ENCODE peak calls at places on chromosomes 13 and 19, in ten cellular contexts. One of them, this sample, is unnamed.
A peak's percentile ranks its signal among the peaks of the same experiment; 100 is the strongest.

GRCh38 chr19:1508507-1508856 is 4.3 kb downstream of the ADAMTSL5 start:
- DNase-seq in stimulated activated naive CD4-positive, alpha-beta T cell: no peak
- DNase-seq in posterior cingulate gyrus: no peak
- DNase-seq in A549: no peak
- DNase-seq in cardiac fibroblast: no peak
- DNase-seq in lower leg skin: no peak
- DNase-seq in posterior vena cava: no peak
- DNase-seq in T-helper 17 cell: no peak
- DNase-seq in ureter: no peak
- DNase-seq in lung microvascular endothelial cell: no peak
- DNase-seq in this sample: no peak

GRCh38 chr19:504634-505033 is 2.7 kb upstream of the TPGS1 start:
- DNase-seq in A549: no peak
- DNase-seq in T-helper 17 cell: no peak
- DNase-seq in lower leg skin: no peak
- DNase-seq in posterior cingulate gyrus: no peak
- DNase-seq in lung microvascular endothelial cell: no peak
- DNase-seq in stimulated activated naive CD4-positive, alpha-beta T cell: no peak
- DNase-seq in posterior vena cava: no peak
- DNase-seq in cardiac fibroblast: no peak
- DNase-seq in ureter: no peak
- DNase-seq in this sample: no peak

GRCh38 chr13:105907319-105908019 is 628.0 kb downstream of the EFNB2 start:
- DNase-seq in lung microvascular endothelial cell: no peak
- DNase-seq in posterior cingulate gyrus: no peak
- DNase-seq in lower leg skin: no peak
- DNase-seq in cardiac fibroblast: no peak
- DNase-seq in posterior vena cava: no peak
- DNase-seq in stimulated activated naive CD4-positive, alpha-beta T cell: no peak
- DNase-seq in A549: no peak
- DNase-seq in T-helper 17 cell: no peak
- DNase-seq in ureter: no peak
- DNase-seq in this sample: no peak

GRCh38 chr13:45925151-45925550 is 73.6 kb upstream of the SIAH3 start:
- DNase-seq in cardiac fibroblast: peak; percentile 25
- DNase-seq in stimulated activated naive CD4-positive, alpha-beta T cell: no peak
- DNase-seq in lower leg skin: no peak
- DNase-seq in ureter: no peak
- DNase-seq in posterior vena cava: no peak
- DNase-seq in T-helper 17 cell: no peak
- DNase-seq in A549: no peak
- DNase-seq in lung microvascular endothelial cell: peak; percentile 35
- DNase-seq in posterior cingulate gyrus: no peak
- DNase-seq in this sample: no peak

GRCh38 chr19:37361994-37362393 is 8.9 kb upstream of the ZNF527 start:
- DNase-seq in A549: no peak
- DNase-seq in lung microvascular endothelial cell: peak; percentile 93
- DNase-seq in T-helper 17 cell: no peak
- DNase-seq in posterior vena cava: no peak
- DNase-seq in cardiac fibroblast: no peak
- DNase-seq in posterior cingulate gyrus: no peak
- DNase-seq in lower leg skin: no peak
- DNase-seq in stimulated activated naive CD4-positive, alpha-beta T cell: no peak
- DNase-seq in ureter: no peak
- DNase-seq in this sample: peak; percentile 16

GRCh38 chr19:37936166-37936565 is 29.2 kb downstream of the SIPA1L3 start:
- DNase-seq in T-helper 17 cell: no peak
- DNase-seq in lower leg skin: no peak
- DNase-seq in cardiac fibroblast: no peak
- DNase-seq in lung microvascular endothelial cell: no peak
- DNase-seq in A549: no peak
- DNase-seq in posterior vena cava: no peak
- DNase-seq in posterior cingulate gyrus: no peak
- DNase-seq in stimulated activated naive CD4-positive, alpha-beta T cell: no peak
- DNase-seq in ureter: no peak
- DNase-seq in this sample: no peak

GRCh38 chr19:928471-929259 is 2.8 kb downstream of the ARID3A start:
- DNase-seq in posterior cingulate gyrus: no peak
- DNase-seq in lung microvascular endothelial cell: no peak
- DNase-seq in stimulated activated naive CD4-positive, alpha-beta T cell: no peak
- DNase-seq in cardiac fibroblast: peak; percentile 22
- DNase-seq in ureter: no peak
- DNase-seq in posterior vena cava: no peak
- DNase-seq in T-helper 17 cell: no peak
- DNase-seq in lower leg skin: no peak
- DNase-seq in A549: no peak
- DNase-seq in this sample: no peak

GRCh38 chr19:36115453-36116343 is at the start of gene TBCB:
- DNase-seq in A549: peak; percentile 86
- DNase-seq in posterior cingulate gyrus: no peak
- DNase-seq in posterior vena cava: peak; percentile 94
- DNase-seq in lung microvascular endothelial cell: peak; percentile 32
- DNase-seq in ureter: peak; percentile 90
- DNase-seq in lower leg skin: peak; percentile 77
- DNase-seq in stimulated activated naive CD4-positive, alpha-beta T cell: peak; percentile 91
- DNase-seq in T-helper 17 cell: peak; percentile 91
- DNase-seq in cardiac fibroblast: peak; percentile 46
- DNase-seq in this sample: peak; percentile 80

GRCh38 chr13:84400711-84401110 is 518.4 kb upstream of the SLITRK1 start:
- DNase-seq in stimulated activated naive CD4-positive, alpha-beta T cell: no peak
- DNase-seq in lung microvascular endothelial cell: peak; percentile 4
- DNase-seq in cardiac fibroblast: peak; percentile 63
- DNase-seq in posterior cingulate gyrus: no peak
- DNase-seq in ureter: no peak
- DNase-seq in posterior vena cava: no peak
- DNase-seq in T-helper 17 cell: no peak
- DNase-seq in lower leg skin: no peak
- DNase-seq in A549: no peak
- DNase-seq in this sample: peak; percentile 8

GRCh38 chr13:95462801-95463200 is 89.7 kb upstream of the CLDN10 start:
- DNase-seq in lower leg skin: no peak
- DNase-seq in posterior cingulate gyrus: no peak
- DNase-seq in T-helper 17 cell: no peak
- DNase-seq in cardiac fibroblast: no peak
- DNase-seq in ureter: no peak
- DNase-seq in posterior vena cava: no peak
- DNase-seq in A549: no peak
- DNase-seq in lung microvascular endothelial cell: no peak
- DNase-seq in stimulated activated naive CD4-positive, alpha-beta T cell: no peak
- DNase-seq in this sample: no peak

GRCh38 chr13:103104340-103104739 is 38.1 kb upstream of the SLC10A2 start:
- DNase-seq in ureter: no peak
- DNase-seq in A549: no peak
- DNase-seq in T-helper 17 cell: no peak
- DNase-seq in posterior vena cava: no peak
- DNase-seq in stimulated activated naive CD4-positive, alpha-beta T cell: no peak
- DNase-seq in lung microvascular endothelial cell: no peak
- DNase-seq in posterior cingulate gyrus: no peak
- DNase-seq in cardiac fibroblast: no peak
- DNase-seq in lower leg skin: no peak
- DNase-seq in this sample: no peak

GRCh38 chr19:4365791-4366665 is 22.7 kb downstream of the MPND start:
- DNase-seq in posterior cingulate gyrus: peak; percentile 72
- DNase-seq in ureter: no peak
- DNase-seq in A549: no peak
- DNase-seq in posterior vena cava: peak; percentile 70
- DNase-seq in T-helper 17 cell: no peak
- DNase-seq in cardiac fibroblast: no peak
- DNase-seq in lung microvascular endothelial cell: no peak
- DNase-seq in lower leg skin: no peak
- DNase-seq in stimulated activated naive CD4-positive, alpha-beta T cell: no peak
- DNase-seq in this sample: no peak

GRCh38 chr19:46861691-46862503 is 1.1 kb downstream of the ARHGAP35 start:
- DNase-seq in A549: no peak
- DNase-seq in lower leg skin: no peak
- DNase-seq in T-helper 17 cell: no peak
- DNase-seq in cardiac fibroblast: peak; percentile 28
- DNase-seq in lung microvascular endothelial cell: peak; percentile 38
- DNase-seq in posterior cingulate gyrus: peak; percentile 80
- DNase-seq in stimulated activated naive CD4-positive, alpha-beta T cell: no peak
- DNase-seq in ureter: no peak
- DNase-seq in posterior vena cava: peak; percentile 80
- DNase-seq in this sample: no peak

GRCh38 chr19:2385053-2385721 is 25.1 kb downstream of the TMPRSS9 start:
- DNase-seq in cardiac fibroblast: peak; percentile 58
- DNase-seq in ureter: no peak
- DNase-seq in stimulated activated naive CD4-positive, alpha-beta T cell: peak; percentile 6
- DNase-seq in lung microvascular endothelial cell: peak; percentile 37
- DNase-seq in lower leg skin: no peak
- DNase-seq in T-helper 17 cell: no peak
- DNase-seq in A549: peak; percentile 81
- DNase-seq in posterior cingulate gyrus: no peak
- DNase-seq in posterior vena cava: no peak
- DNase-seq in this sample: peak; percentile 85

GRCh38 chr13:62687727-62688126 is 1272.1 kb upstream of the PCDH20 start:
- DNase-seq in ureter: no peak
- DNase-seq in posterior vena cava: no peak
- DNase-seq in A549: no peak
- DNase-seq in lower leg skin: no peak
- DNase-seq in posterior cingulate gyrus: no peak
- DNase-seq in stimulated activated naive CD4-positive, alpha-beta T cell: no peak
- DNase-seq in lung microvascular endothelial cell: no peak
- DNase-seq in cardiac fibroblast: no peak
- DNase-seq in T-helper 17 cell: no peak
- DNase-seq in this sample: no peak

GRCh38 chr19:13143135-13143534 is 7.0 kb downstream of the STX10 start:
- DNase-seq in lung microvascular endothelial cell: peak; percentile 71
- DNase-seq in cardiac fibroblast: peak; percentile 77
- DNase-seq in ureter: no peak
- DNase-seq in posterior cingulate gyrus: no peak
- DNase-seq in A549: no peak
- DNase-seq in T-helper 17 cell: no peak
- DNase-seq in posterior vena cava: no peak
- DNase-seq in stimulated activated naive CD4-positive, alpha-beta T cell: no peak
- DNase-seq in lower leg skin: no peak
- DNase-seq in this sample: no peak

GRCh38 chr19:22622901-22623840 is 11.0 kb upstream of the ZNF492 start:
- DNase-seq in lung microvascular endothelial cell: no peak
- DNase-seq in A549: no peak
- DNase-seq in lower leg skin: no peak
- DNase-seq in cardiac fibroblast: no peak
- DNase-seq in stimulated activated naive CD4-positive, alpha-beta T cell: no peak
- DNase-seq in ureter: peak; percentile 39
- DNase-seq in posterior vena cava: peak; percentile 82
- DNase-seq in T-helper 17 cell: no peak
- DNase-seq in posterior cingulate gyrus: peak; percentile 87
- DNase-seq in this sample: no peak

This sample was measured in AG20443.